ENCODE peak calls at places on chromosome 19, in seven cellular contexts. One of them, this sample, is unnamed.

GRCh38 chr19:14567079-14567478 is 4.8 kb downstream of the NDUFB7 start:
- DNase-seq in astrocyte of the spinal cord: no peak
- DNase-seq in right lobe of liver: no peak
- DNase-seq in left lung: no peak
- DNase-seq in CD8-positive, alpha-beta T cell: no peak
- DNase-seq in kidney epithelial cell: no peak
- DNase-seq in fibroblast of pulmonary artery: no peak
- DNase-seq in this sample: no peak

GRCh38 chr19:36236304-36236945 is 21.5 kb downstream of the ZNF146 start:
- DNase-seq in astrocyte of the spinal cord: no peak
- DNase-seq in right lobe of liver: no peak
- DNase-seq in left lung: no peak
- DNase-seq in CD8-positive, alpha-beta T cell: no peak
- DNase-seq in kidney epithelial cell: no peak
- DNase-seq in fibroblast of pulmonary artery: no peak
- DNase-seq in this sample: no peak

GRCh38 chr19:44891016-44891882 is at the start of gene TOMM40:
- DNase-seq in astrocyte of the spinal cord: no peak
- DNase-seq in right lobe of liver: peak; percentile 100
- DNase-seq in left lung: peak; percentile 100
- DNase-seq in CD8-positive, alpha-beta T cell: peak; percentile 100
- DNase-seq in kidney epithelial cell: peak; percentile 98
- DNase-seq in fibroblast of pulmonary artery: peak; percentile 100
- DNase-seq in this sample: peak; percentile 100

GRCh38 chr19:43779820-43780219 is 953 bp downstream of the KCNN4 start:
- DNase-seq in astrocyte of the spinal cord: no peak
- DNase-seq in right lobe of liver: no peak
- DNase-seq in left lung: no peak
- DNase-seq in CD8-positive, alpha-beta T cell: no peak
- DNase-seq in kidney epithelial cell: no peak
- DNase-seq in fibroblast of pulmonary artery: no peak
- DNase-seq in this sample: no peak

GRCh38 chr19:36169084-36169760 is 17.0 kb upstream of the COX7A1 start:
- DNase-seq in astrocyte of the spinal cord: no peak
- DNase-seq in right lobe of liver: no peak
- DNase-seq in left lung: no peak
- DNase-seq in CD8-positive, alpha-beta T cell: no peak
- DNase-seq in kidney epithelial cell: no peak
- DNase-seq in fibroblast of pulmonary artery: no peak
- DNase-seq in this sample: no peak

GRCh38 chr19:33376931-33377557 is 3.5 kb downstream of the CEBPG start:
- DNase-seq in astrocyte of the spinal cord: no peak
- DNase-seq in right lobe of liver: no peak
- DNase-seq in left lung: no peak
- DNase-seq in CD8-positive, alpha-beta T cell: no peak
- DNase-seq in kidney epithelial cell: no peak
- DNase-seq in fibroblast of pulmonary artery: no peak
- DNase-seq in this sample: no peak

GRCh38 chr19:46068345-46069258 is 27.8 kb upstream of the IGFL4 start:
- DNase-seq in astrocyte of the spinal cord: peak; percentile 94
- DNase-seq in right lobe of liver: no peak
- DNase-seq in left lung: no peak
- DNase-seq in CD8-positive, alpha-beta T cell: no peak
- DNase-seq in kidney epithelial cell: peak; percentile 45
- DNase-seq in fibroblast of pulmonary artery: peak; percentile 94
- DNase-seq in this sample: peak; percentile 92

GRCh38 chr19:33601583-33601982 is 20.2 kb upstream of the CHST8 start:
- DNase-seq in astrocyte of the spinal cord: no peak
- DNase-seq in right lobe of liver: no peak
- DNase-seq in left lung: no peak
- DNase-seq in CD8-positive, alpha-beta T cell: no peak
- DNase-seq in kidney epithelial cell: no peak
- DNase-seq in fibroblast of pulmonary artery: no peak
- DNase-seq in this sample: no peak

GRCh38 chr19:2237869-2238153 is 1.2 kb downstream of the SF3A2 start:
- DNase-seq in astrocyte of the spinal cord: no peak
- DNase-seq in right lobe of liver: no peak
- DNase-seq in left lung: no peak
- DNase-seq in CD8-positive, alpha-beta T cell: no peak
- DNase-seq in kidney epithelial cell: no peak
- DNase-seq in fibroblast of pulmonary artery: no peak
- DNase-seq in this sample: no peak

GRCh38 chr19:5900976-5901375 is 2.6 kb downstream of the NDUFA11 start:
- DNase-seq in astrocyte of the spinal cord: no peak
- DNase-seq in right lobe of liver: no peak
- DNase-seq in left lung: no peak
- DNase-seq in CD8-positive, alpha-beta T cell: no peak
- DNase-seq in kidney epithelial cell: no peak
- DNase-seq in fibroblast of pulmonary artery: no peak
- DNase-seq in this sample: no peak

GRCh38 chr19:9075064-9075964 is 11.5 kb upstream of the OR1M1 start:
- DNase-seq in astrocyte of the spinal cord: peak; percentile 98
- DNase-seq in right lobe of liver: no peak
- DNase-seq in left lung: peak; percentile 68
- DNase-seq in CD8-positive, alpha-beta T cell: no peak
- DNase-seq in kidney epithelial cell: peak; percentile 96
- DNase-seq in fibroblast of pulmonary artery: peak; percentile 98
- DNase-seq in this sample: peak; percentile 67

GRCh38 chr19:35533822-35534521 is 716 bp downstream of the GAPDHS start:
- DNase-seq in astrocyte of the spinal cord: no peak
- DNase-seq in right lobe of liver: no peak
- DNase-seq in left lung: no peak
- DNase-seq in CD8-positive, alpha-beta T cell: no peak
- DNase-seq in kidney epithelial cell: no peak
- DNase-seq in fibroblast of pulmonary artery: peak; percentile 25
- DNase-seq in this sample: peak; percentile 44

GRCh38 chr19:45922281-45922680 is 7.7 kb upstream of the NANOS2 start:
- DNase-seq in astrocyte of the spinal cord: no peak
- DNase-seq in right lobe of liver: no peak
- DNase-seq in left lung: no peak
- DNase-seq in CD8-positive, alpha-beta T cell: no peak
- DNase-seq in kidney epithelial cell: no peak
- DNase-seq in fibroblast of pulmonary artery: peak; percentile 20
- DNase-seq in this sample: no peak

GRCh38 chr19:39248806-39249205 is at the start of gene IFNL4:
- DNase-seq in astrocyte of the spinal cord: no peak
- DNase-seq in right lobe of liver: peak; percentile 89
- DNase-seq in left lung: no peak
- DNase-seq in CD8-positive, alpha-beta T cell: no peak
- DNase-seq in kidney epithelial cell: no peak
- DNase-seq in fibroblast of pulmonary artery: no peak
- DNase-seq in this sample: no peak

GRCh38 chr19:39251081-39251480 is 2.4 kb upstream of the IFNL4 start:
- DNase-seq in astrocyte of the spinal cord: no peak
- DNase-seq in right lobe of liver: no peak
- DNase-seq in left lung: no peak
- DNase-seq in CD8-positive, alpha-beta T cell: no peak
- DNase-seq in kidney epithelial cell: no peak
- DNase-seq in fibroblast of pulmonary artery: no peak
- DNase-seq in this sample: no peak

GRCh38 chr19:39247701-39248664 is 673 bp downstream of the IFNL4 start:
- DNase-seq in astrocyte of the spinal cord: no peak
- DNase-seq in right lobe of liver: no peak
- DNase-seq in left lung: no peak
- DNase-seq in CD8-positive, alpha-beta T cell: no peak
- DNase-seq in kidney epithelial cell: no peak
- DNase-seq in fibroblast of pulmonary artery: peak; percentile 8
- DNase-seq in this sample: no peak

GRCh38 chr19:39252458-39252857 is 3.8 kb upstream of the IFNL4 start:
- DNase-seq in astrocyte of the spinal cord: no peak
- DNase-seq in right lobe of liver: no peak
- DNase-seq in left lung: no peak
- DNase-seq in CD8-positive, alpha-beta T cell: no peak
- DNase-seq in kidney epithelial cell: no peak
- DNase-seq in fibroblast of pulmonary artery: no peak
- DNase-seq in this sample: no peak

DNA sequence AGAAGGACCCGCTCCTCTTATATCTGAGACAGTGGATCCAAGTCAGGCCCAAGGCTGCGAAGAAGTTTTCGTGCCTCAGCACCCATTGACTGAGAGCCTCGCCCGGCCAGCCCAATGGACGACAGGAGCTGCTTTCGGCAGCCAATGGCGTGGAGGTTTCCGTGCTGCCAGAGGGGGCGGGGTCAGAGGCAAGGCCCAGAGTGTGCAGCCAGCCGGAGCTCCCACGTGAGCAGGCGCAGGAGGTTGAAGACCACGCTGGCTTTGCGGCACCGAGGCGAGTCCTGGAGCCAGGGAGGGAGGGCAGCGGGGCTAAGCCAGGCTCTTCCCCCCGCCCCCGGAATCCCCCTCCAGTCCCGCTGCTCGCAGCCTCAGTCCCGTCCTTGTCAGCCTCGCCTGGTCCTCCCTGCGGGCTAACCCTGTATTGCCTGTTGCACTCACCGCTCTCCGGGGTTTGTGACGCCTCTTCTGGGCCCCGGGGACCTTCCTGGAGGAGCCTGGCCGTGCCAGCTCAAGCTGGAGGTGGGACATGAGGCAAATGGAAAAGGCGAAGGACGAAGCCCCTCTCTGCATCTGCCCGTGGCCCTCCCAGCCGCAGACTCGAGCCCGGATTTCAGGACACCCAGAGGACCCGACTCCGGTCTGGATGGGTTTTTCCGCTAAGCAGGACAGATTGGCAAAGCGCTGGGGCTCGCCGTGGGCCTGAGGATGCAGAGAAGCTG is 1.5 kb downstream of the IFNL4 start:
- DNase-seq in astrocyte of the spinal cord: no peak
- DNase-seq in right lobe of liver: peak; percentile 57
- DNase-seq in left lung: no peak
- DNase-seq in CD8-positive, alpha-beta T cell: no peak
- DNase-seq in kidney epithelial cell: no peak
- DNase-seq in fibroblast of pulmonary artery: no peak
- DNase-seq in this sample: no peak
- H3K4me3 ChIP-seq in astrocyte of the spinal cord: no peak overlapping the region
- H3K4me3 ChIP-seq in right lobe of liver: no peak overlapping the region
- H3K4me3 ChIP-seq in left lung: no peak overlapping the region
- H3K4me3 ChIP-seq in CD8-positive, alpha-beta T cell: no peak overlapping the region
- H3K4me3 ChIP-seq in kidney epithelial cell: no peak overlapping the region
- H3K4me3 ChIP-seq in fibroblast of pulmonary artery: no peak overlapping the region
- H3K4me3 ChIP-seq in this sample: no peak overlapping the region

GRCh38 chr19:50607874-50608785 is 31.6 kb downstream of the SYT3 start:
- DNase-seq in astrocyte of the spinal cord: peak; percentile 24
- DNase-seq in right lobe of liver: peak; percentile 67
- DNase-seq in left lung: peak; percentile 74
- DNase-seq in CD8-positive, alpha-beta T cell: peak; percentile 32
- DNase-seq in kidney epithelial cell: peak; percentile 45
- DNase-seq in fibroblast of pulmonary artery: peak; percentile 88
- DNase-seq in this sample: peak; percentile 29
- TF ChIP-seq CTCF in astrocyte of the spinal cord: peak; percentile 38
- TF ChIP-seq CTCF in right lobe of liver: no peak
- TF ChIP-seq CTCF in left lung: peak; percentile 32
- TF ChIP-seq CTCF in CD8-positive, alpha-beta T cell: no peak
- TF ChIP-seq CTCF in kidney epithelial cell: peak; percentile 65
- TF ChIP-seq CTCF in fibroblast of pulmonary artery: peak; percentile 63
- TF ChIP-seq CTCF in this sample: no peak

GRCh38 chr19:23415561-23416191 is 20.4 kb upstream of the ZNF91 start:
- DNase-seq in astrocyte of the spinal cord: no peak
- DNase-seq in right lobe of liver: no peak
- DNase-seq in left lung: peak; percentile 36
- DNase-seq in CD8-positive, alpha-beta T cell: no peak
- DNase-seq in kidney epithelial cell: no peak
- DNase-seq in fibroblast of pulmonary artery: peak; percentile 4
- DNase-seq in this sample: no peak
- H3K4me3 ChIP-seq in astrocyte of the spinal cord: peak overlapping the region; percentile 29
- H3K4me3 ChIP-seq in right lobe of liver: no peak overlapping the region
- H3K4me3 ChIP-seq in left lung: peak overlapping the region; percentile 8
- H3K4me3 ChIP-seq in CD8-positive, alpha-beta T cell: peak overlapping the region; percentile 55
- H3K4me3 ChIP-seq in kidney epithelial cell: peak overlapping the region; percentile 50
- H3K4me3 ChIP-seq in fibroblast of pulmonary artery: peak overlapping the region; percentile 31
- H3K4me3 ChIP-seq in this sample: peak overlapping the region; percentile 32

GRCh38 chr19:52688335-52688734 is 46.5 kb downstream of the ZNF611 start:
- DNase-seq in astrocyte of the spinal cord: no peak
- DNase-seq in right lobe of liver: no peak
- DNase-seq in left lung: no peak
- DNase-seq in CD8-positive, alpha-beta T cell: no peak
- DNase-seq in kidney epithelial cell: no peak
- DNase-seq in fibroblast of pulmonary artery: no peak
- DNase-seq in this sample: no peak
- TF ChIP-seq CTCF in astrocyte of the spinal cord: no peak
- TF ChIP-seq CTCF in right lobe of liver: no peak
- TF ChIP-seq CTCF in left lung: no peak
- TF ChIP-seq CTCF in CD8-positive, alpha-beta T cell: no peak
- TF ChIP-seq CTCF in kidney epithelial cell: no peak
- TF ChIP-seq CTCF in fibroblast of pulmonary artery: no peak
- TF ChIP-seq CTCF in this sample: no peak